ENCODE peak calls at places on chromosomes 6 and 20, in eight cellular contexts. L is GM12878, H is A549, M is Peyer's patch, O is adrenal gland, P is body of pancreas, E is endothelial cell of umbilical vein, Z is HepG2. D is an unnamed sample.

GRCh38 chr6:154732824-154733609 is at the start of gene SCAF8:
- DNase-seq in L (peak), H (peak), M (peak), O (peak), P (peak), E (peak), Z (peak), D (peak)

GRCh38 chr6:124203106-124203811 is 399.6 kb downstream of the NKAIN2 start:
- DNase-seq in L (no peak), H (no peak), M (no peak), O (no peak), P (no peak), E (peak), Z (no peak), D (no peak)

GRCh38 chr6:42099340-42100028 is 42.9 kb downstream of the C6orf132 start:
- DNase-seq in L (no peak), H (no peak), M (peak), O (peak), P (peak), E (no peak), Z (peak), D (peak)

GRCh38 chr6:21537660-21538059 is 55.9 kb upstream of the SOX4 start:
- DNase-seq in L (no peak), H (no peak), M (peak), O (no peak), P (peak), E (no peak), Z (no peak), D (no peak)

GRCh38 chr20:59403261-59403961 is 103.0 kb downstream of the EDN3 start:
- DNase-seq in L (no peak), H (peak), M (peak), O (peak), P (peak), E (peak), Z (no peak), D (peak)

GRCh38 chr20:22535483-22535882 is 48.9 kb downstream of the FOXA2 start:
- DNase-seq in L (no peak), H (no peak), M (no peak), O (no peak), P (no peak), E (no peak), Z (no peak), D (no peak)

GRCh38 chr20:35737865-35738333 is 4.2 kb downstream of the RBM39 start:
- DNase-seq in L (no peak), H (no peak), M (no peak), O (no peak), P (no peak), E (no peak), Z (no peak), D (no peak)

GRCh38 chr6:161228096-161228495 is 45.8 kb downstream of the AGPAT4 start:
- DNase-seq in L (no peak), H (no peak), M (no peak), O (no peak), P (no peak), E (no peak), Z (no peak), D (peak)

GRCh38 chr6:53230775-53231467 is 82.3 kb upstream of the GCM1 start:
- DNase-seq in L (no peak), H (no peak), M (no peak), O (no peak), P (no peak), E (no peak), Z (no peak), D (no peak)

GRCh38 chr20:7627734-7628663 is 312.3 kb downstream of the HAO1 start:
- DNase-seq in L (no peak), H (no peak), M (no peak), O (no peak), P (no peak), E (peak), Z (no peak), D (no peak)

GRCh38 chr6:75608955-75609533 is 7.4 kb downstream of the SENP6 start:
- DNase-seq in L (no peak), H (no peak), M (no peak), O (no peak), P (no peak), E (peak), Z (no peak), D (peak)

GRCh38 chr20:5127204-5127858 is 523 bp downstream of the CDS2 start:
- DNase-seq in L (peak), H (peak), M (peak), O (peak), P (peak), E (peak), Z (peak), D (peak)

GRCh38 chr6:27757307-27757706 is 154.9 kb downstream of the OR2B2 start:
- DNase-seq in L (no peak), H (no peak), M (peak), O (no peak), P (no peak), E (no peak), Z (no peak), D (peak)

GRCh38 chr6:95815389-95816056 is 200.3 kb upstream of the FUT9 start:
- DNase-seq in L (no peak), H (no peak), M (no peak), O (no peak), P (no peak), E (no peak), Z (peak), D (no peak)

GRCh38 chr20:49676581-49677291 is 36.9 kb downstream of the B4GALT5 start:
- DNase-seq in L (peak), H (peak), M (peak), O (no peak), P (no peak), E (peak), Z (peak), D (no peak)

GRCh38 chr6:71139249-71139648 is 149.4 kb upstream of the OGFRL1 start:
- DNase-seq in L (no peak), H (no peak), M (no peak), O (no peak), P (no peak), E (no peak), Z (no peak), D (no peak)

GRCh38 chr6:167045828-167046580 is 46.8 kb downstream of the CEP43 start:
- DNase-seq in L (no peak), H (peak), M (no peak), O (no peak), P (no peak), E (no peak), Z (peak), D (no peak)
- TF ChIP-seq CTCF in L (no peak), H (peak), M (no peak), O (no peak), P (no peak), E (no peak), Z (peak), D (no peak)

GRCh38 chr6:138500045-138500665 is 861 bp upstream of the NHSL1 start:
- DNase-seq in L (no peak), H (no peak), M (no peak), O (no peak), P (no peak), E (no peak), Z (peak), D (no peak)

GRCh38 chr6:138499303-138499991 is at the start of gene NHSL1:
- DNase-seq in L (peak), H (no peak), M (peak), O (no peak), P (no peak), E (no peak), Z (peak), D (no peak)

GRCh38 chr6:138502546-138502945 is 3.3 kb upstream of the NHSL1 start:
- DNase-seq in L (no peak), H (no peak), M (no peak), O (no peak), P (no peak), E (no peak), Z (no peak), D (no peak)

GRCh38 chr6:138500867-138501446 is 1.7 kb upstream of the NHSL1 start:
- DNase-seq in L (no peak), H (no peak), M (no peak), O (no peak), P (no peak), E (no peak), Z (peak), D (no peak)

DNA sequence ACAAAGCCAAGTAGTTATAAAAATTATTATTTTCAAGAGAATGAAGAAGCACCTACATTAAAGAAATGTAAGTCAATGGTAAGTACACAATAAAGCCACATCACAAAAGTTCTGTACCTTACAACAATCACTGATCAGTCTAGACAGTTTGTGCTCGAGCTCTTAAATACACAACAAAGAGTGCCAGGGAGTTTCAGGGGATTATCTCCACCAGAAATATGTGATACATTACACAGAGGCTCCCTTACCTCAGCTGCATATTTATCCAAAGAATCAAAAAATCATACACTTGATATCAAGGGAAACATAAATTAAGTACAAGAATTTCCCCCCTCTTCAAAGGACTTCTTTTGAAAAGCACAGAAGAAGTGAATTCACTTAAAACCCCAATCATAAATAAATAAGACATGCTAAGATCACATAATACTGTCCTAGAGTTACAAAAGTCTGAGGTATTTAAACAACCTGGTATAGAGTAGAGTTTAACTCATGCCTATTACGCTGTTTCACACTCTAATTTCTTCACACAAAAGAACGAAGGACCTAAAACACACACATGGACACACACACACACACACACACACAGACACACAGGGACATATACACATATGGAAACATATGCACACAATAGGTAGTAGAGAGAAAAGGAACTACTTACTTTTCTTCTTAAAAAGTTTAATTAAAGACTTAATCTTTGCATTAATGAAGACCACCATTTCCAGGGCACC is 555 bp downstream of the NHSL1 start:
- DNase-seq in L (no peak), H (no peak), M (no peak), O (no peak), P (no peak), E (no peak), Z (peak), D (no peak)
- H3K27ac ChIP-seq in L (no peak), H (peak), M (peak), O (no peak), P (peak), E (no peak), Z (peak), D (no peak)

GRCh38 chr6:110180228-110181008 is at the start of gene CDC40:
- DNase-seq in L (no peak), H (peak), M (peak), O (peak), P (peak), E (no peak), Z (peak), D (peak)
- TF ChIP-seq POLR2A in L (peak), H (peak), M (peak), O (no peak), P (peak), E (peak), Z (peak), D (no peak)

GRCh38 chr6:111256646-111257045 is 169.3 kb downstream of the SLC16A10 start:
- DNase-seq in L (no peak), H (no peak), M (no peak), O (no peak), P (no peak), E (no peak), Z (peak), D (no peak)
- TF ChIP-seq CTCF in L (no peak), H (peak), M (no peak), O (no peak), P (no peak), E (no peak), Z (peak), D (no peak)

GRCh38 chr20:42844751-42845150 is 345.0 kb downstream of the PTPRT start:
- DNase-seq in L (no peak), H (no peak), M (no peak), O (no peak), P (no peak), E (no peak), Z (no peak), D (no peak)

GRCh38 chr20:42852691-42853090 is 337.0 kb downstream of the PTPRT start:
- DNase-seq in L (no peak), H (no peak), M (no peak), O (no peak), P (no peak), E (no peak), Z (no peak), D (no peak)

DNA sequence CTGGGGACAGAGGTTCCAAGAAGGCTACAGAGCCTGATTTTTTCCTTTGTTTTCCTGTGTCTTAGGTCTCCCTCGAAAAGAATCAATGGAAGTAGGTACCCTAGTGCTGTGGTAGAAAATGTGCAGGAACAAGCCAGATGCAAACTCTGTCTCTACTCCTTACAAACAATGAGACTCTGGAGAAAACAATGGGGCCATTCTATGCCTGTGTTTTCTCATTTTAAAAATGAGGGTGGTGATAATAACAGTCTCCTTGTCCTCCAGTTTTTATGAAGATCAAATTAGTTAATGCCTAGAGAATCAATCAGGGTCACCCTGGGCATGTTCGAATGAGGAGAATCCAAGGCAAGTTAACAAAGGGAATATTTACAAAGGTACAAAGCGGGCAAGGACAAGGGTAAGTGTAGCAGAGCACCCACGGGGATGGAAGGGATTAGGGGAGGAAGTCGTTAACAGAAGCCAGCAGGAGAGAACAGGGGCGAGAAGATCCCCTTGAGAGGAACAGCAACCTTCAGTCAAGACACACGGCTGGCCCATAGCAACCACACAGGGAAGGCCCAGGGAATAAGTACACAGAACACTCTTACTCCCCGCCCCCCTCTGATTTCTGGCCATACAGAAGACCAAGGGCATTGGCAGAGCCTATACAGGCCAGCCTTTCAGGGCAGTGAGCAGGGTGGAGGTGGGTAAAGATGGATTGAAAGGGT is 342.8 kb downstream of the PTPRT start:
- DNase-seq in L (no peak), H (no peak), M (no peak), O (no peak), P (no peak), E (no peak), Z (no peak), D (no peak)
- H3K27ac ChIP-seq in L (no peak), H (no peak), M (no peak), O (no peak), P (no peak), E (no peak), Z (no peak), D (no peak)

DNA sequence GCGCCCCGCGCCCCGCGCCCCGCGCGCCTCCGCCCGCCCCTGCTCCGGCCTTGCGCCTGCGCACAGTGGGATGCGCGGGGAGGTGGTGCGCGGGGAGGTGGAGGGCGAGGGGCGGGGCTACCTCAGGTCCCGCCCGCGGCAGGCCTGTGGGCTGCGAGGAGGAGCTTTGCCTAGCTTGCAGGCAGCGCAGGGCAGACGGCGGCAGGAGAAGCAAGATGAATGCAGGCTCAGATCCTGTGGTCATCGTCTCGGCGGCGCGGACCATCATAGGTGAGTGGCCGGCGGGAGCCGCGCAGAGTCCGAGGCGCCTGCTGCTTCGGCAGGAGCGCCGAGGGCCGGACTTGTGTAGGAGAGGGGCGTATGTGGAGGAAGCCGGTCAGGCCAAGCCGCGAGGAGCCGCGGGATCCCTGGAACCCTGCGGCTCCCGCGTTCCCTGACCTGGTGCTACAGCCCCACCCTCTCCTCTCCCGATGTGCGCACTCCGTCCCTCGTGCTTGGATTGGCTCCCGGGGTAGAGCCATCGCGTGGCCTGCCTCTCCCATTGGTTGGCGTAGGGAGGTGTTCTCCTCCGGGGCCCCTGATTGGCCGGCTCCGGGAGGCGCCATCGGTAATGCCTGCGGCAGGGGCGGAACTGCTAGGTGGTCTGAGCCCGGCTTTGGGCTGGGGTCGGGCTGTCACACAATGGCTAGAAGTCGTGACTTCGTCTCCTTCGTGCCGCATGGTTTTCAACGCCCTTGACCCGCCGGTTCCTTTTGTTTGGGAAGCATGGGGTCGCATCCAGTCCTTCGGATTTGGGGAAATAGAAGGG is at the start of gene ACAT2:
- DNase-seq in L (peak), H (peak), M (peak), O (peak), P (peak), E (peak), Z (peak), D (peak)
- TF ChIP-seq POLR2A in L (peak), H (peak), M (peak), O (no peak), P (peak), E (peak), Z (peak), D (peak)

GRCh38 chr6:44539701-44540100 is 152.2 kb downstream of the CDC5L start:
- DNase-seq in L (no peak), H (no peak), M (no peak), O (no peak), P (no peak), E (no peak), Z (no peak), D (no peak)

GRCh38 chr6:44540881-44541280 is 153.4 kb downstream of the CDC5L start:
- DNase-seq in L (no peak), H (no peak), M (no peak), O (no peak), P (no peak), E (no peak), Z (no peak), D (no peak)

GRCh38 chr6:44545224-44545623 is 157.7 kb downstream of the CDC5L start:
- DNase-seq in L (no peak), H (no peak), M (no peak), O (no peak), P (no peak), E (no peak), Z (no peak), D (no peak)

GRCh38 chr6:44543664-44544063 is 156.2 kb downstream of the CDC5L start:
- DNase-seq in L (no peak), H (no peak), M (peak), O (no peak), P (no peak), E (no peak), Z (no peak), D (no peak)

DNA sequence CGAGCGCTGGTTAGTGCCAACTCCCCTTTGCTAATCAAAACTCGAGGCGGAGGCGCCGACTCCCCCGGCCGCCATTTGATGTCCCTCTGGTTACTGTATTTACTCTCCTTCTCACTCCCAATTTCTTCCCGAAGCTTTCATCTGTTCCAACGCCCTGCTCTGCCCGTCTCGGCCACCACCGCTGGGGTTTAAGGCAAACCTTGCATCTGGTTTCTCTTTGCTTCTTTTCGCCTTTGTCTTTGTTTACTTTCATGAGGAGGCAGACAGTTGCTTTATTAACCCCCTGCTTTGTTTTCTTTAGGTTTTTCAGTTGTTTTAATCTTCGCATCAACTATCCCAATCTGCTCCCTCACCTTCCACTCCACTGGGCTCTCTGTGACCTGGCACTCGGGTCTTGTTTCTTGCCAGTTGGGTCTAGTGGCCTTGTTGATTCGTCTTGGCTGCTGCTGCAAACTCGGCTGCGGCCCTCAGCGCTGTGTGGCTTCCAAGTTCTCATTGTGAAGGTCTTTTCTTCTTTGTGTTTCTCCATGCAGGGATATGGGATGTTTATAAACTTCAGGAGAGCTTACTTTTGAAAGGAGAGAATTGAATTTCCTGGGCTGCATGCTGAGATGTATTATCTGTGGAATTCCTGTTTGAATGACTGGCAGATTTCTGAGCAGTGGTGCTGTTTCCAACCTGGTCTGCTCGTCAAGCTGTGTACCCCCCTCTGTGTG is 155.1 kb downstream of the CDC5L start:
- DNase-seq in L (no peak), H (no peak), M (peak), O (no peak), P (no peak), E (no peak), Z (no peak), D (no peak)
- TF ChIP-seq CTCF in L (no peak), H (no peak), M (no peak), O (no peak), P (no peak), E (no peak), Z (no peak), D (no peak)

GRCh38 chr20:47618479-47618878 is 116.8 kb downstream of the NCOA3 start:
- DNase-seq in L (no peak), H (no peak), M (no peak), O (no peak), P (no peak), E (no peak), Z (no peak), D (no peak)
- H3K27ac ChIP-seq in L (no peak), H (peak), M (no peak), O (no peak), P (no peak), E (no peak), Z (no peak), D (no peak)